ENCODE peak calls at places on chromosomes 13 and 19, in seven cellular contexts. One of them, this sample, is unnamed. For H3K4me1, the result is how much of the 10 kb centered on the place peaks cover.

GRCh38 chr19:55179570-55180484 is at the start of gene SYT5:
- DNase-seq in naive thymus-derived CD4-positive, alpha-beta T cell: peak
- DNase-seq in Peyer's patch: no peak
- DNase-seq in body of pancreas: peak
- DNase-seq in IMR-90: no peak
- DNase-seq in mesendoderm: peak
- DNase-seq in CD4-positive, alpha-beta memory T cell: peak
- DNase-seq in this sample: peak

GRCh38 chr19:12801466-12802266 is at the start of the genes PRDX2 and THSD8:
- DNase-seq in naive thymus-derived CD4-positive, alpha-beta T cell: peak
- DNase-seq in Peyer's patch: peak
- DNase-seq in body of pancreas: peak
- DNase-seq in IMR-90: peak
- DNase-seq in mesendoderm: peak
- DNase-seq in CD4-positive, alpha-beta memory T cell: peak
- DNase-seq in this sample: peak

GRCh38 chr19:39845621-39846175 is 481 bp downstream of the FBL start:
- DNase-seq in naive thymus-derived CD4-positive, alpha-beta T cell: no peak
- DNase-seq in Peyer's patch: no peak
- DNase-seq in body of pancreas: no peak
- DNase-seq in IMR-90: no peak
- DNase-seq in mesendoderm: peak
- DNase-seq in CD4-positive, alpha-beta memory T cell: no peak
- DNase-seq in this sample: no peak

GRCh38 chr19:46927106-46927505 is 66.3 kb downstream of the ARHGAP35 start:
- DNase-seq in naive thymus-derived CD4-positive, alpha-beta T cell: no peak
- DNase-seq in Peyer's patch: no peak
- DNase-seq in body of pancreas: no peak
- DNase-seq in IMR-90: no peak
- DNase-seq in mesendoderm: no peak
- DNase-seq in CD4-positive, alpha-beta memory T cell: no peak
- DNase-seq in this sample: no peak

GRCh38 chr13:109180905-109181425 is 551.6 kb downstream of the MYO16 start:
- DNase-seq in naive thymus-derived CD4-positive, alpha-beta T cell: no peak
- DNase-seq in Peyer's patch: no peak
- DNase-seq in body of pancreas: no peak
- DNase-seq in IMR-90: peak
- DNase-seq in mesendoderm: peak
- DNase-seq in CD4-positive, alpha-beta memory T cell: no peak
- DNase-seq in this sample: no peak

GRCh38 chr19:869245-870177 is 10.0 kb downstream of the CFD start:
- DNase-seq in naive thymus-derived CD4-positive, alpha-beta T cell: no peak
- DNase-seq in Peyer's patch: no peak
- DNase-seq in body of pancreas: no peak
- DNase-seq in IMR-90: peak
- DNase-seq in mesendoderm: peak
- DNase-seq in CD4-positive, alpha-beta memory T cell: no peak
- DNase-seq in this sample: no peak

GRCh38 chr19:16876904-16877361 is 11.9 kb upstream of the F2RL3 start:
- DNase-seq in naive thymus-derived CD4-positive, alpha-beta T cell: no peak
- DNase-seq in Peyer's patch: no peak
- DNase-seq in body of pancreas: no peak
- DNase-seq in IMR-90: no peak
- DNase-seq in mesendoderm: no peak
- DNase-seq in CD4-positive, alpha-beta memory T cell: no peak
- DNase-seq in this sample: no peak

GRCh38 chr13:34034411-34034810 is 216.5 kb downstream of the RFC3 start:
- DNase-seq in naive thymus-derived CD4-positive, alpha-beta T cell: no peak
- DNase-seq in Peyer's patch: no peak
- DNase-seq in body of pancreas: no peak
- DNase-seq in IMR-90: no peak
- DNase-seq in mesendoderm: no peak
- DNase-seq in CD4-positive, alpha-beta memory T cell: no peak
- DNase-seq in this sample: no peak

GRCh38 chr19:1259206-1259872 is 9.8 kb upstream of the CIRBP start:
- DNase-seq in naive thymus-derived CD4-positive, alpha-beta T cell: peak
- DNase-seq in Peyer's patch: peak
- DNase-seq in body of pancreas: peak
- DNase-seq in IMR-90: peak
- DNase-seq in mesendoderm: peak
- DNase-seq in CD4-positive, alpha-beta memory T cell: peak
- DNase-seq in this sample: peak

GRCh38 chr19:38306236-38306635 is 2.2 kb downstream of the C19orf33 start:
- DNase-seq in naive thymus-derived CD4-positive, alpha-beta T cell: no peak
- DNase-seq in Peyer's patch: no peak
- DNase-seq in body of pancreas: no peak
- DNase-seq in IMR-90: no peak
- DNase-seq in mesendoderm: no peak
- DNase-seq in CD4-positive, alpha-beta memory T cell: no peak
- DNase-seq in this sample: no peak

GRCh38 chr13:30268673-30269072 is 38.7 kb downstream of the KATNAL1 start:
- DNase-seq in naive thymus-derived CD4-positive, alpha-beta T cell: no peak
- DNase-seq in Peyer's patch: no peak
- DNase-seq in body of pancreas: no peak
- DNase-seq in IMR-90: peak
- DNase-seq in mesendoderm: no peak
- DNase-seq in CD4-positive, alpha-beta memory T cell: no peak
- DNase-seq in this sample: no peak

GRCh38 chr13:23372264-23372905 is 61.1 kb downstream of the SACS start:
- DNase-seq in naive thymus-derived CD4-positive, alpha-beta T cell: no peak
- DNase-seq in Peyer's patch: no peak
- DNase-seq in body of pancreas: no peak
- DNase-seq in IMR-90: peak
- DNase-seq in mesendoderm: no peak
- DNase-seq in CD4-positive, alpha-beta memory T cell: no peak
- DNase-seq in this sample: no peak

GRCh38 chr19:30848626-30849322 is 476.6 kb downstream of the ZNF536 start:
- DNase-seq in naive thymus-derived CD4-positive, alpha-beta T cell: no peak
- DNase-seq in Peyer's patch: no peak
- DNase-seq in body of pancreas: no peak
- DNase-seq in IMR-90: no peak
- DNase-seq in mesendoderm: no peak
- DNase-seq in CD4-positive, alpha-beta memory T cell: no peak
- DNase-seq in this sample: no peak

GRCh38 chr19:7492142-7493055 is 3.6 kb upstream of the PEX11G start:
- DNase-seq in naive thymus-derived CD4-positive, alpha-beta T cell: no peak
- DNase-seq in Peyer's patch: no peak
- DNase-seq in body of pancreas: no peak
- DNase-seq in IMR-90: no peak
- DNase-seq in mesendoderm: no peak
- DNase-seq in CD4-positive, alpha-beta memory T cell: no peak
- DNase-seq in this sample: no peak

GRCh38 chr19:5091576-5092215 is 122.8 kb downstream of the KDM4B start:
- DNase-seq in naive thymus-derived CD4-positive, alpha-beta T cell: no peak
- DNase-seq in Peyer's patch: no peak
- DNase-seq in body of pancreas: no peak
- DNase-seq in IMR-90: no peak
- DNase-seq in mesendoderm: no peak
- DNase-seq in CD4-positive, alpha-beta memory T cell: no peak
- DNase-seq in this sample: no peak

GRCh38 chr13:49701481-49701880 is 10.2 kb upstream of the EBPL start:
- DNase-seq in naive thymus-derived CD4-positive, alpha-beta T cell: no peak
- DNase-seq in Peyer's patch: no peak
- DNase-seq in body of pancreas: no peak
- DNase-seq in IMR-90: no peak
- DNase-seq in mesendoderm: no peak
- DNase-seq in CD4-positive, alpha-beta memory T cell: no peak
- DNase-seq in this sample: no peak

GRCh38 chr19:23273594-23274412 is 23.6 kb upstream of the ZNF724 start:
- DNase-seq in naive thymus-derived CD4-positive, alpha-beta T cell: peak
- DNase-seq in Peyer's patch: peak
- DNase-seq in body of pancreas: peak
- DNase-seq in IMR-90: peak
- DNase-seq in mesendoderm: peak
- DNase-seq in CD4-positive, alpha-beta memory T cell: peak
- DNase-seq in this sample: peak

GRCh38 chr19:38710928-38711725 is 33.1 kb downstream of the CAPN12 start:
- DNase-seq in naive thymus-derived CD4-positive, alpha-beta T cell: no peak
- DNase-seq in Peyer's patch: no peak
- DNase-seq in body of pancreas: no peak
- DNase-seq in IMR-90: no peak
- DNase-seq in mesendoderm: no peak
- DNase-seq in CD4-positive, alpha-beta memory T cell: no peak
- DNase-seq in this sample: no peak

GRCh38 chr19:54094601-54095000 is 6.0 kb downstream of the OSCAR start:
- DNase-seq in naive thymus-derived CD4-positive, alpha-beta T cell: no peak
- DNase-seq in Peyer's patch: no peak
- DNase-seq in body of pancreas: no peak
- DNase-seq in IMR-90: no peak
- DNase-seq in mesendoderm: no peak
- DNase-seq in CD4-positive, alpha-beta memory T cell: no peak
- DNase-seq in this sample: no peak

GRCh38 chr13:102870677-102871415 is 25.0 kb downstream of the ERCC5 start:
- DNase-seq in naive thymus-derived CD4-positive, alpha-beta T cell: peak
- DNase-seq in Peyer's patch: no peak
- DNase-seq in body of pancreas: peak
- DNase-seq in IMR-90: peak
- DNase-seq in mesendoderm: peak
- DNase-seq in CD4-positive, alpha-beta memory T cell: peak
- DNase-seq in this sample: no peak

GRCh38 chr13:59034198-59034597 is 1129.5 kb downstream of the DIAPH3 start:
- DNase-seq in naive thymus-derived CD4-positive, alpha-beta T cell: no peak
- DNase-seq in Peyer's patch: no peak
- DNase-seq in body of pancreas: no peak
- DNase-seq in IMR-90: no peak
- DNase-seq in mesendoderm: peak
- DNase-seq in CD4-positive, alpha-beta memory T cell: no peak
- DNase-seq in this sample: no peak

GRCh38 chr13:21986602-21987001 is 315.7 kb downstream of the FGF9 start:
- DNase-seq in naive thymus-derived CD4-positive, alpha-beta T cell: no peak
- DNase-seq in Peyer's patch: no peak
- DNase-seq in body of pancreas: peak
- DNase-seq in IMR-90: peak
- DNase-seq in mesendoderm: no peak
- DNase-seq in CD4-positive, alpha-beta memory T cell: no peak
- DNase-seq in this sample: no peak

GRCh38 chr19:58182577-58182988 is 278 bp upstream of the ZNF274 start:
- DNase-seq in naive thymus-derived CD4-positive, alpha-beta T cell: no peak
- DNase-seq in Peyer's patch: peak
- DNase-seq in body of pancreas: no peak
- DNase-seq in IMR-90: no peak
- DNase-seq in mesendoderm: no peak
- DNase-seq in CD4-positive, alpha-beta memory T cell: no peak
- DNase-seq in this sample: peak

GRCh38 chr19:31610036-31610435 is 260.8 kb upstream of the TSHZ3 start:
- DNase-seq in naive thymus-derived CD4-positive, alpha-beta T cell: no peak
- DNase-seq in Peyer's patch: no peak
- DNase-seq in body of pancreas: no peak
- DNase-seq in IMR-90: no peak
- DNase-seq in mesendoderm: no peak
- DNase-seq in CD4-positive, alpha-beta memory T cell: no peak
- DNase-seq in this sample: no peak

GRCh38 chr19:18029617-18030338 is 21.8 kb downstream of the ARRDC2 start:
- DNase-seq in naive thymus-derived CD4-positive, alpha-beta T cell: no peak
- DNase-seq in Peyer's patch: no peak
- DNase-seq in body of pancreas: peak
- DNase-seq in IMR-90: peak
- DNase-seq in mesendoderm: no peak
- DNase-seq in CD4-positive, alpha-beta memory T cell: no peak
- DNase-seq in this sample: no peak

GRCh38 chr19:3474614-3475013 is 5.7 kb downstream of the SMIM24 start:
- DNase-seq in naive thymus-derived CD4-positive, alpha-beta T cell: no peak
- DNase-seq in Peyer's patch: no peak
- DNase-seq in body of pancreas: no peak
- DNase-seq in IMR-90: no peak
- DNase-seq in mesendoderm: no peak
- DNase-seq in CD4-positive, alpha-beta memory T cell: no peak
- DNase-seq in this sample: no peak

GRCh38 chr19:3476830-3477229 is 3.5 kb downstream of the SMIM24 start:
- DNase-seq in naive thymus-derived CD4-positive, alpha-beta T cell: no peak
- DNase-seq in Peyer's patch: no peak
- DNase-seq in body of pancreas: no peak
- DNase-seq in IMR-90: no peak
- DNase-seq in mesendoderm: no peak
- DNase-seq in CD4-positive, alpha-beta memory T cell: no peak
- DNase-seq in this sample: no peak

GRCh38 chr19:3475449-3475848 is 4.9 kb downstream of the SMIM24 start:
- DNase-seq in naive thymus-derived CD4-positive, alpha-beta T cell: no peak
- DNase-seq in Peyer's patch: no peak
- DNase-seq in body of pancreas: no peak
- DNase-seq in IMR-90: no peak
- DNase-seq in mesendoderm: no peak
- DNase-seq in CD4-positive, alpha-beta memory T cell: no peak
- DNase-seq in this sample: no peak

GRCh38 chr19:3471954-3472655 is 8.2 kb downstream of the SMIM24 start:
- DNase-seq in naive thymus-derived CD4-positive, alpha-beta T cell: no peak
- DNase-seq in Peyer's patch: no peak
- DNase-seq in body of pancreas: peak
- DNase-seq in IMR-90: no peak
- DNase-seq in mesendoderm: no peak
- DNase-seq in CD4-positive, alpha-beta memory T cell: peak
- DNase-seq in this sample: no peak

GRCh38 chr19:3474015-3474414 is 6.3 kb downstream of the SMIM24 start:
- DNase-seq in naive thymus-derived CD4-positive, alpha-beta T cell: no peak
- DNase-seq in Peyer's patch: no peak
- DNase-seq in body of pancreas: no peak
- DNase-seq in IMR-90: no peak
- DNase-seq in mesendoderm: no peak
- DNase-seq in CD4-positive, alpha-beta memory T cell: no peak
- DNase-seq in this sample: no peak
- H3K4me1 ChIP-seq in naive thymus-derived CD4-positive, alpha-beta T cell: under half
- H3K4me1 ChIP-seq in Peyer's patch: under half
- H3K4me1 ChIP-seq in body of pancreas: under half
- H3K4me1 ChIP-seq in IMR-90: under half
- H3K4me1 ChIP-seq in mesendoderm: under half
- H3K4me1 ChIP-seq in CD4-positive, alpha-beta memory T cell: under half
- H3K4me1 ChIP-seq in this sample: under half

GRCh38 chr19:36113425-36113824 is 1.2 kb downstream of the POLR2I start:
- DNase-seq in naive thymus-derived CD4-positive, alpha-beta T cell: no peak
- DNase-seq in Peyer's patch: no peak
- DNase-seq in body of pancreas: no peak
- DNase-seq in IMR-90: no peak
- DNase-seq in mesendoderm: no peak
- DNase-seq in CD4-positive, alpha-beta memory T cell: no peak
- DNase-seq in this sample: no peak
- H3K4me3 ChIP-seq in naive thymus-derived CD4-positive, alpha-beta T cell: peak
- H3K4me3 ChIP-seq in Peyer's patch: peak
- H3K4me3 ChIP-seq in body of pancreas: no peak
- H3K4me3 ChIP-seq in IMR-90: no peak
- H3K4me3 ChIP-seq in mesendoderm: no peak
- H3K4me3 ChIP-seq in CD4-positive, alpha-beta memory T cell: no peak
- H3K4me3 ChIP-seq in this sample: peak

GRCh38 chr13:73531014-73531413 is 472.2 kb downstream of the KLF5 start:
- DNase-seq in naive thymus-derived CD4-positive, alpha-beta T cell: no peak
- DNase-seq in Peyer's patch: no peak
- DNase-seq in body of pancreas: no peak
- DNase-seq in IMR-90: no peak
- DNase-seq in mesendoderm: no peak
- DNase-seq in CD4-positive, alpha-beta memory T cell: no peak
- DNase-seq in this sample: no peak
- H3K27ac ChIP-seq in naive thymus-derived CD4-positive, alpha-beta T cell: no peak
- H3K27ac ChIP-seq in Peyer's patch: no peak
- H3K27ac ChIP-seq in body of pancreas: no peak
- H3K27ac ChIP-seq in IMR-90: no peak
- H3K27ac ChIP-seq in mesendoderm: no peak
- H3K27ac ChIP-seq in CD4-positive, alpha-beta memory T cell: no peak
- H3K27ac ChIP-seq in this sample: no peak

DNA sequence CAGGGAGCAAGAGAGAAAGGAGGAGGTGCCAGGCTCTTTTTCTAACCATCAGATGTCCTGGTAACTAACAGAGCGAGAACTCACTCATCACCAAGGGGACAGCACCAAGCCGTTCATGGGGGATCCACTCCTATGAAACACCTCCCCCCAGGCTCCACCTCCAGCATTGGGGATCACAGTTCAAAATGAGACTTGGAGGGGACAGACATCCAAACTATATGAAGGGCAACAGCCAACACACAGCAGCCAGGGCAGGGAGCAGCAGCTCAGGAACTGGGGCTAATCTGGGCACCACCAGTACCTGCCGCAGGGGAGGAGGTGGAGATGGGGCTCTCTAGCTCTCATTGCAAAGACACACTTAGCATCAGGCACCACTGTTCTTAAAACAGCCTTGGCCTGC is 34.3 kb upstream of the VSTM2B start:
- DNase-seq in naive thymus-derived CD4-positive, alpha-beta T cell: no peak
- DNase-seq in Peyer's patch: no peak
- DNase-seq in body of pancreas: no peak
- DNase-seq in IMR-90: no peak
- DNase-seq in mesendoderm: no peak
- DNase-seq in CD4-positive, alpha-beta memory T cell: no peak
- DNase-seq in this sample: no peak
- H3K4me1 ChIP-seq in naive thymus-derived CD4-positive, alpha-beta T cell: under half
- H3K4me1 ChIP-seq in Peyer's patch: under half
- H3K4me1 ChIP-seq in body of pancreas: under half
- H3K4me1 ChIP-seq in IMR-90: under half
- H3K4me1 ChIP-seq in mesendoderm: under half
- H3K4me1 ChIP-seq in CD4-positive, alpha-beta memory T cell: under half
- H3K4me1 ChIP-seq in this sample: under half